ENCODE peak calls at places on chromosome 19, in five cellular contexts. G is cardiac fibroblast, C is GM13977, I is fibroblast of lung, X is lower leg skin. R is an unnamed sample.
A peak's percentile ranks its signal among the peaks of the same experiment; 100 is the strongest.

GRCh38 chr19:12000152-12000981 is 35.1 kb downstream of the ZNF433 start:
- DNase-seq in I (peak; percentile 67), X (no peak), C (peak; percentile 70), G (no peak), R (no peak)

GRCh38 chr19:58349590-58349989 is 3.7 kb downstream of the A1BG start:
- DNase-seq in G (no peak), X (no peak), C (no peak), I (no peak), R (no peak)

GRCh38 chr19:54136864-54137113 is 773 bp upstream of the CNOT3 start:
- DNase-seq in I (no peak), G (no peak), C (no peak), X (no peak), R (no peak)

GRCh38 chr19:58555920-58556632 is 1.2 kb upstream of the CHMP2A start:
- DNase-seq in G (no peak), C (no peak), I (no peak), X (no peak), R (no peak)

GRCh38 chr19:58279925-58280316 is 1.2 kb downstream of the ZNF8 start:
- DNase-seq in C (no peak), G (no peak), X (no peak), I (no peak), R (no peak)

GRCh38 chr19:55467236-55468053 is 2.9 kb upstream of the C19orf85 start:
- DNase-seq in C (peak; percentile 89), I (peak; percentile 41), X (no peak), G (peak; percentile 89), R (no peak)

GRCh38 chr19:28023064-28023463 is 1189.9 kb downstream of the UQCRFS1 start:
- DNase-seq in I (peak; percentile 97), X (no peak), G (peak; percentile 4), C (no peak), R (no peak)

GRCh38 chr19:11581740-11582139 is 4.3 kb upstream of the ACP5 start:
- DNase-seq in X (no peak), G (peak; percentile 46), I (peak; percentile 44), C (peak; percentile 82), R (no peak)

GRCh38 chr19:8702350-8702749 is 3.8 kb upstream of the ACTL9 start:
- DNase-seq in G (no peak), X (no peak), C (no peak), I (no peak), R (no peak)

GRCh38 chr19:991174-991931 is 7.2 kb downstream of the WDR18 start:
- DNase-seq in C (peak; percentile 80), I (peak; percentile 22), G (peak; percentile 64), X (no peak), R (no peak)

GRCh38 chr19:16532440-16533273 is 9.6 kb downstream of the CHERP start:
- DNase-seq in I (no peak), C (no peak), X (no peak), G (no peak), R (no peak)

GRCh38 chr19:16899566-16900075 is 10.8 kb downstream of the F2RL3 start:
- DNase-seq in C (peak; percentile 85), X (no peak), G (peak; percentile 43), I (no peak), R (no peak)

GRCh38 chr19:11288349-11288748 is 7.6 kb upstream of the TSPAN16 start:
- DNase-seq in C (peak; percentile 31), X (no peak), I (no peak), G (peak; percentile 57), R (no peak)

GRCh38 chr19:13764821-13765394 is 586 bp downstream of the MRI1 start:
- DNase-seq in C (peak; percentile 70), G (peak; percentile 18), X (no peak), I (no peak), R (no peak)

GRCh38 chr19:29546583-29547190 is 20.9 kb downstream of the VSTM2B start:
- DNase-seq in C (no peak), G (no peak), X (no peak), I (no peak), R (no peak)

GRCh38 chr19:9789066-9789465 is 20.5 kb upstream of the ZNF846 start:
- DNase-seq in G (no peak), I (no peak), C (no peak), X (no peak), R (no peak)

GRCh38 chr19:8163781-8164180 is 14.4 kb upstream of the FBN3 start:
- DNase-seq in X (no peak), I (no peak), C (no peak), G (peak; percentile 43), R (no peak)

GRCh38 chr19:3771906-3772450 is at the start of gene RAX2:
- DNase-seq in G (no peak), C (no peak), I (no peak), X (no peak), R (no peak)

GRCh38 chr19:47240996-47241918 is 10.3 kb upstream of the BBC3 start:
- DNase-seq in I (peak; percentile 77), C (peak; percentile 87), X (peak; percentile 60), G (peak; percentile 80), R (peak; percentile 45)
- TF ChIP-seq CTCF in I (no peak), C (no peak), X (no peak), G (no peak), R (no peak)

GRCh38 chr19:52601025-52601973 is 31.2 kb downstream of the ZNF701 start:
- DNase-seq in I (peak; percentile 88), X (peak; percentile 92), G (peak; percentile 91), C (peak; percentile 92), R (peak; percentile 83)
- TF ChIP-seq CTCF in I (peak; percentile 27), X (no peak), G (peak; percentile 44), C (peak; percentile 13), R (peak; percentile 31)

GRCh38 chr19:32195706-32196610 is 149.5 kb upstream of the ZNF507 start:
- DNase-seq in I (no peak), C (no peak), G (no peak), X (no peak), R (no peak)

GRCh38 chr19:32186542-32187330 is 158.7 kb upstream of the ZNF507 start:
- DNase-seq in C (no peak), X (no peak), G (no peak), I (no peak), R (no peak)

GRCh38 chr19:32191921-32192320 is 153.5 kb upstream of the ZNF507 start:
- DNase-seq in G (no peak), X (peak; percentile 6), C (no peak), I (no peak), R (no peak)

GRCh38 chr19:32188921-32189320 is 156.5 kb upstream of the ZNF507 start:
- DNase-seq in G (no peak), C (no peak), I (no peak), X (no peak), R (no peak)

GRCh38 chr19:32189956-32190706 is 155.3 kb upstream of the ZNF507 start:
- DNase-seq in C (no peak), I (no peak), G (no peak), X (no peak), R (no peak)
- TF ChIP-seq CTCF in C (no peak), I (no peak), G (no peak), X (no peak), R (no peak)

GRCh38 chr19:40583283-40583682 is 6.6 kb downstream of the SHKBP1 start:
- DNase-seq in G (no peak), X (no peak), C (no peak), I (no peak), R (no peak)

GRCh38 chr19:40585677-40586422 is 9.2 kb downstream of the SHKBP1 start:
- DNase-seq in I (peak; percentile 70), G (peak; percentile 64), C (no peak), X (no peak), R (no peak)

GRCh38 chr19:40582467-40582866 is 5.8 kb downstream of the SHKBP1 start:
- DNase-seq in G (no peak), C (no peak), X (no peak), I (no peak), R (no peak)

GRCh38 chr19:40585241-40585640 is 8.6 kb downstream of the SHKBP1 start:
- DNase-seq in I (no peak), X (no peak), C (no peak), G (no peak), R (no peak)

DNA sequence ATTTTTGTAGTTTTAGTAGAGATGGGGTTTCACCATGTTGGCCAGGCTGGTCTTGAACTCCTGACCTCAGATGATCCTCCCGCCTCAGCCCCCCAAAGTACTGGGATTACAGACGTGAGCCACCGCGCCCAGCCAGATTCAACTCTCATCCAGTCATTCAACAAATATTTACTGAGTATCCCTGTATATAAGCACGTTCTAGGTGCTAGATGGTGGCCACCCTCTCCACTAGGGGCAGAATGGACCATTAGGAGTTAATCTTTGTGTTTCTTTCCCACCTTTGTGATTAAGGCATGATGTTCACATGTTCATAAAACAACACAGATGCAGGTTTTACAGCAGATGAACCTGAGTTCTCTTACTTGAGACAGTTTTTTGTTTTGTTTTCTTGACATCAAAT is 7.3 kb downstream of the SHKBP1 start:
- DNase-seq in C (no peak), I (no peak), G (no peak), X (no peak), R (no peak)
- TF ChIP-seq CTCF in C (peak; percentile 45), I (peak; percentile 40), G (peak; percentile 24), X (no peak), R (no peak)

DNA sequence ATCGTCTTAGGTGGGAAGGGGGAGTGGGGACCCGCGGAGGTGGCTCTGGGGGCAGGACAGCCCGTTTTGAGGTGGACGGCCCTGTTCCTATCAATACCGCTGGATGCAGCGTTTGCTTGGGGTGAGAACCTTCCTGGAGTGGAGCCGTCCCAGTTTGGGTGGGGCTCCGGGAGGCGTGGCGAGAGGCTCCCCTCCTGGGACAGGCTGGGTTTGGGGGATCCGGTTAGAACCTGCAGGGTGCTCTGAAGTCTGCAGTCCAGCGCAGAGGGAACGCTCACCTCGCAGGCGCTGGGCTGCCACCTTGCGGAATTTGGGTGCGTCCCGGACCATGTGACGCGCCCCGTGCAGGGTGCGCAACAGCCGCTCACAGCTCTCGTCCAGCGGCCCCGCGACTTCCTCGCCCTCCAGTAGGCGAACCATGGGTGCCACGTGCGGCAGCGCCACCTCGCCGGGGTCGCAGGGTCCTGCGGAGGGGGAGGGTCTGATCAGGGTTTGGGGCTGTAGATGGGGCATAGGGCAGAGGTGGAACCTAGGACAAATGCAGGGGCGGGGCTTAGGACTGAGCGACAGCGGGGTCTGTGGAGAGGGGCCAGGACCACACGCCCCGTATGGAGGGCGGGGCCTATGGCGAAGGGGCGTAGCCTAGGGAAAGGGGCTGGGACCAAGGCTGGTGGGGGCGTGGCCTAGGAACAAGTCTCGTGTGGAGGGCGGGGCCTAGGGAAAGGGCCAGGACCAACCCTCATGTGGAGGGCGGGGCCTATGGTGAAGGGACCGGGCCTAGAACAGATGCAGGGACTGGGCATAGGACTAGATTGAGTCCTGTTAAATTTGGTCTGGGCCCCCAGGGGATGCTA is 13.8 kb downstream of the SH2D3A start:
- DNase-seq in C (peak; percentile 96), I (peak; percentile 59), X (peak; percentile 73), G (peak; percentile 76), R (peak; percentile 87)
- TF ChIP-seq CTCF in C (peak; percentile 69), I (no peak), X (no peak), G (peak; percentile 28), R (peak; percentile 73)

GRCh38 chr19:23440791-23441190 is 45.5 kb upstream of the ZNF91 start:
- DNase-seq in I (no peak), X (no peak), C (no peak), G (no peak), R (no peak)
- TF ChIP-seq CTCF in I (peak; percentile 37), X (no peak), C (peak; percentile 20), G (peak; percentile 41), R (no peak)